ENCODE peak calls at places on chromosomes 16 and 17, in ten cellular contexts. T, J, V, N, P, D, S, G, O and Q are unnamed samples.

GRCh38 chr17:82120148-82120547 is 22.1 kb upstream of the FASN start:
- DNase-seq in J (no peak), V (no peak), T (peak), D (peak), S (peak), N (no peak), P (no peak), O (no peak), G (no peak), Q (no peak)

GRCh38 chr16:88747588-88748301 is 37.3 kb downstream of the PIEZO1 start:
- DNase-seq in O (no peak), P (peak), V (no peak), N (no peak), J (no peak), D (no peak), S (no peak), G (peak), T (no peak), Q (no peak)

GRCh38 chr16:75854117-75854516 is 127.8 kb upstream of the CPHXL start:
- DNase-seq in T (no peak), D (no peak), G (no peak), N (no peak), V (no peak), J (no peak), O (no peak), P (no peak), S (no peak), Q (no peak)

GRCh38 chr16:27703121-27703520 is 153.2 kb downstream of the KATNIP start:
- DNase-seq in T (no peak), J (no peak), S (no peak), D (no peak), P (no peak), O (no peak), N (no peak), G (no peak), V (no peak), Q (no peak)

GRCh38 chr17:51860934-51861561 is 297.5 kb downstream of the CA10 start:
- DNase-seq in O (no peak), D (no peak), G (no peak), V (no peak), J (peak), P (peak), T (peak), N (no peak), S (peak), Q (no peak)

GRCh38 chr17:72515291-72516065 is 394.7 kb downstream of the SOX9 start:
- DNase-seq in S (peak), J (no peak), P (peak), N (no peak), D (no peak), G (peak), O (no peak), V (no peak), T (peak), Q (peak)

GRCh38 chr16:49699718-49700117 is 156.2 kb downstream of the ZNF423 start:
- DNase-seq in J (no peak), S (no peak), N (no peak), O (no peak), V (no peak), P (no peak), G (no peak), T (no peak), D (no peak), Q (no peak)

GRCh38 chr17:43020789-43021738 is 1.1 kb downstream of the VAT1 start:
- DNase-seq in G (no peak), D (peak), P (peak), T (peak), S (peak), O (peak), V (peak), N (no peak), J (peak), Q (no peak)

GRCh38 chr17:70344356-70345060 is 175.2 kb downstream of the KCNJ2 start:
- DNase-seq in G (no peak), V (no peak), T (peak), N (no peak), O (no peak), D (peak), S (peak), P (no peak), J (no peak), Q (no peak)

GRCh38 chr16:69126221-69126620 is 6.2 kb downstream of the CHTF8 start:
- DNase-seq in N (no peak), D (no peak), P (no peak), V (no peak), O (no peak), G (no peak), S (no peak), T (no peak), J (no peak), Q (no peak)

GRCh38 chr16:68064791-68065365 is 20.3 kb upstream of the NFATC3 start:
- DNase-seq in V (peak), O (peak), D (peak), T (peak), N (no peak), J (peak), G (no peak), S (peak), P (peak), Q (no peak)

GRCh38 chr17:9241371-9241712 is 220.0 kb downstream of the NTN1 start:
- DNase-seq in T (peak), V (no peak), N (no peak), S (peak), O (no peak), G (no peak), J (peak), D (no peak), P (no peak), Q (no peak)

GRCh38 chr17:17696871-17697633 is 15.8 kb downstream of the RAI1 start:
- DNase-seq in D (no peak), P (no peak), V (no peak), S (no peak), N (no peak), G (no peak), O (no peak), J (peak), T (no peak), Q (no peak)

GRCh38 chr17:27630607-27631408 is at the start of gene LGALS9:
- DNase-seq in O (peak), G (peak), P (peak), V (no peak), N (no peak), J (peak), T (peak), D (no peak), S (peak), Q (peak)

GRCh38 chr17:50035930-50036329 is 20.0 kb upstream of the ITGA3 start:
- DNase-seq in V (no peak), T (no peak), N (no peak), P (no peak), D (no peak), J (no peak), G (no peak), S (no peak), O (no peak), Q (no peak)

GRCh38 chr16:12406840-12407690 is 396.6 kb downstream of the CPPED1 start:
- DNase-seq in G (peak), T (peak), D (peak), O (no peak), S (no peak), N (no peak), J (no peak), P (no peak), V (no peak), Q (no peak)

GRCh38 chr17:8125196-8125946 is 1.5 kb upstream of the HES7 start:
- DNase-seq in S (peak), V (peak), D (peak), J (peak), T (peak), N (no peak), P (peak), O (peak), G (peak), Q (peak)

GRCh38 chr16:15757630-15758251 is 99.1 kb downstream of the MYH11 start:
- DNase-seq in D (no peak), N (no peak), V (no peak), J (no peak), P (no peak), T (no peak), O (no peak), S (no peak), G (no peak), Q (no peak)

GRCh38 chr17:47218896-47219430 is 9.8 kb downstream of the MYL4 start:
- DNase-seq in T (no peak), V (no peak), J (no peak), S (no peak), D (no peak), N (no peak), G (no peak), P (no peak), O (no peak), Q (no peak)

GRCh38 chr16:1322407-1322806 is 11.0 kb upstream of the BAIAP3 start:
- DNase-seq in P (no peak), J (no peak), V (no peak), O (no peak), T (no peak), N (no peak), S (no peak), G (no peak), D (no peak), Q (no peak)
- H3K4me3 ChIP-seq in P (no peak), J (no peak), V (no peak), O (no peak), T (no peak), N (no peak), S (no peak), G (no peak), D (no peak), Q (no peak)

DNA sequence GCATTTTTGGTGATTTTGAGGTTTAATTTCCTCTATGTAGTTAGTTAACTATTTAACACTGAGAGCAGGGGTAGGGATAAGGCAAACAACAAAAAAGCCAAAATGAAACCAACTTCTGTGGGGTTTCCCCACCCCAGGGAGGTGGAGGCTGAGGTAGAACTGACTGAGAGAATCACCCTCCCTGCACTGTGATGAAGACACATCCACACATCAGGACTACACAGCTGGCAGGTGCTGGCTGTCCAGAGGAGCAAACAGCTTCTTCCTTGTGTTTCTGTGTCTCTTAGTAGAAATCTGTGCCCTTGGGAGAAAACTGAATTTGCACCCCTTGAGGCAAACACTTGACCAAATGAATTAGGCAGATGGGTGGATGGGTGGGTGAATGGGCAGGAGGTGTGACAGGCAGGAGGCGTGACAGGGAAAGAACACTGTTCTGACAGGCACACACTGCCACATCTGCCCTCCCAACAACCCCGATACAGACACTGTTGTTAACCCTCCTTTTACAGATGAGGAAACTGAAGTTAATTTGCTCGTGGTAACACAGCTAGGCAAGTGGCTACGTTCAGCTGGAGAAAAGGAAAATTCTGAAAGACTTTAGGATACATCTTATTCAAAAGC is 62.9 kb upstream of the AMZ2 start:
- DNase-seq in N (no peak), S (no peak), V (peak), T (no peak), J (no peak), O (peak), D (no peak), G (no peak), P (no peak), Q (no peak)
- H3K4me3 ChIP-seq in N (no peak), S (no peak), V (no peak), T (no peak), J (no peak), O (peak), D (no peak), G (no peak), P (no peak), Q (peak)

GRCh38 chr16:86306046-86306644 is 204.2 kb upstream of the FOXF1 start:
- DNase-seq in T (peak), G (no peak), J (no peak), D (peak), O (no peak), P (no peak), N (peak), V (no peak), S (no peak), Q (no peak)

GRCh38 chr16:86304868-86305267 is 205.5 kb upstream of the FOXF1 start:
- DNase-seq in D (no peak), O (no peak), P (no peak), S (no peak), N (no peak), G (no peak), J (no peak), V (no peak), T (no peak), Q (no peak)

GRCh38 chr16:86302710-86303109 is 207.6 kb upstream of the FOXF1 start:
- DNase-seq in D (no peak), G (no peak), O (no peak), T (no peak), P (no peak), J (no peak), N (no peak), V (no peak), S (no peak), Q (no peak)

GRCh38 chr16:86305440-86305839 is 204.9 kb upstream of the FOXF1 start:
- DNase-seq in G (no peak), V (no peak), J (no peak), O (no peak), S (no peak), D (no peak), T (no peak), N (no peak), P (no peak), Q (no peak)

GRCh38 chr16:86303787-86304685 is 206.3 kb upstream of the FOXF1 start:
- DNase-seq in P (no peak), V (no peak), G (no peak), O (no peak), J (peak), D (no peak), T (no peak), S (peak), N (no peak), Q (no peak)
- H3K4me3 ChIP-seq in P (no peak), V (no peak), G (no peak), O (no peak), J (no peak), D (no peak), T (no peak), S (no peak), N (peak), Q (no peak)

DNA sequence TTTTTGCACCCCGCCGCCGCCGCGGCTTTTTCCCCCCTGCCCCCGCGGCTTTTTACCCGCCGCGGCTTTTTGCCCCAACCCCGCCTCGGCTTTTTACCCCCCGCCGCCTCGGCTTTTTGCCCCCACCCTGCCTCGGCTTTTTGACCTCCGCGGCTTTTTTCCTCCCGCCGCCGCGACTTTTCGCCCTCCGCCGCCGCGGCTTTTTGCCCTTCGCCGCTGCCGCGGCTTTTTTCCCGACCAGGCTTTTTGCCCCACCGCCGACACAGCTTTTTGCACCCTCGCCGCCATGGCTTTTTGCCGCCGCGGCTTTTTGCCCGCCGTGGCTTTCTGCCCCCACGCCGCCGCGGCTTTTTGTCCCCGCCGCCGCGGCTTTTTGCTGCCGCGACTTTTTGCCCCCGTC is 137.0 kb upstream of the TP53TG3D start:
- DNase-seq in S (no peak), J (no peak), V (no peak), P (no peak), N (no peak), T (peak), D (peak), G (no peak), O (no peak), Q (no peak)
- H3K4me3 ChIP-seq in S (peak), J (no peak), V (peak), P (peak), N (peak), T (peak), D (peak), G (peak), O (no peak), Q (no peak)

GRCh38 chr17:3755335-3756030 is 31.8 kb downstream of the HASPIN start:
- DNase-seq in O (no peak), G (no peak), P (peak), T (no peak), J (no peak), N (no peak), D (no peak), S (no peak), V (no peak), Q (no peak)

GRCh38 chr17:3751836-3752235 is 28.1 kb downstream of the HASPIN start:
- DNase-seq in N (no peak), G (no peak), S (no peak), V (no peak), T (no peak), O (no peak), P (no peak), D (no peak), J (no peak), Q (no peak)

GRCh38 chr17:3750926-3751325 is 27.2 kb downstream of the HASPIN start:
- DNase-seq in J (no peak), S (no peak), N (no peak), D (no peak), T (no peak), O (peak), P (no peak), G (no peak), V (no peak), Q (no peak)

GRCh38 chr17:3754066-3754457 is 30.4 kb downstream of the HASPIN start:
- DNase-seq in V (no peak), N (no peak), P (no peak), S (no peak), J (no peak), G (no peak), T (no peak), O (no peak), D (no peak), Q (no peak)

DNA sequence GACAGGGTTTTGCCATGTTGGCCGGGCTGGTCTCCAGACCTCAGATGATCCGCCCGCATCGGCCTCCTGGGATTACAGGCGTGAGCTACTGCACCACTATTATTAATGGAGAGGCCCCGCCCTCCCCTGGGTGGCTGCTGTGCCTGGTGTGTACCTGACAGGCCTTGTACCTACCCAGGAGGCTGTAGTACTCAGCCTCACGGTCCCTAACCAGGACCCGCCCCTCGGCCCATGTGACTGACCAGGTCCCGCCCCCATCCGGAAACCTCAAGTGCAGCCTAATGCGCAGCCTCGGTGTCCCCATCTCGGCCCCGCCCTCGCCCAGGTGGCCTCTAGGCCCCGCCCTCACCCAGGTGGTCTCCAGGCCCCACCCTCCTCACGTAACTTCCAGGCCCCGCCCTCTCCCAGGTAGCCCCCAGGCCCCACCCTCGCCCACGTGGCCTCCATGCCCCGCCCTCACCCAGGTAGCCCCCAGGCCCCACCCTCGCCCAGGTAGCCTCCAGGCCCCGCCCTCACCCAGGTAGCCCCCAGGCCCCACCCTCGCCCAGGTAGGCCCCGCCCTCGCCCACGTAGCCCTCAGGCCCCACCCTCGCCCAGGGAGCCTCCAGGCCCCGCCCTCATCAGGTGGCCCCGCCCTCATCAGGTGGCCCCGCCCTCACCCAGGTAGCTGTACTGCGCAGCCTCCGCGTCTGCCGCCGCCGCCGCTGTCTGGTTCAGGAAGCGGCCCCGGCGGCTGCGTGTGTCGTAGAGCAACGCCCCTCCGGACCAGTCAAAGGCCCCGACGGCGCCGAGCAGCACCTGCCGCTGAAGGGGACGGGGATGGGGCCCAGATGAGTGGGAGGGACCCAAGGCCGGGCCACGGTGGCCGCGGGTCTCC is 31.0 kb downstream of the HASPIN start:
- DNase-seq in S (no peak), G (peak), O (peak), D (no peak), T (peak), N (no peak), J (peak), P (peak), V (peak), Q (no peak)
- H3K4me3 ChIP-seq in S (no peak), G (peak), O (peak), D (no peak), T (no peak), N (no peak), J (no peak), P (peak), V (no peak), Q (no peak)

GRCh38 chr17:40346768-40347154 is 17.8 kb downstream of the GJD3 start:
- DNase-seq in V (no peak), N (no peak), S (no peak), P (no peak), G (no peak), T (no peak), J (no peak), D (no peak), O (no peak), Q (no peak)

GRCh38 chr17:40346061-40346767 is 18.3 kb downstream of the GJD3 start:
- DNase-seq in T (no peak), V (no peak), P (no peak), N (no peak), J (no peak), D (no peak), G (no peak), S (no peak), O (no peak), Q (no peak)

GRCh38 chr17:40348136-40348504 is 16.4 kb downstream of the GJD3 start:
- DNase-seq in P (no peak), O (no peak), D (no peak), S (no peak), T (no peak), N (no peak), V (no peak), J (no peak), G (no peak), Q (no peak)

GRCh38 chr17:40348562-40349476 is 15.7 kb downstream of the GJD3 start:
- DNase-seq in S (no peak), O (no peak), G (no peak), D (no peak), T (peak), P (peak), J (peak), N (no peak), V (no peak), Q (no peak)

DNA sequence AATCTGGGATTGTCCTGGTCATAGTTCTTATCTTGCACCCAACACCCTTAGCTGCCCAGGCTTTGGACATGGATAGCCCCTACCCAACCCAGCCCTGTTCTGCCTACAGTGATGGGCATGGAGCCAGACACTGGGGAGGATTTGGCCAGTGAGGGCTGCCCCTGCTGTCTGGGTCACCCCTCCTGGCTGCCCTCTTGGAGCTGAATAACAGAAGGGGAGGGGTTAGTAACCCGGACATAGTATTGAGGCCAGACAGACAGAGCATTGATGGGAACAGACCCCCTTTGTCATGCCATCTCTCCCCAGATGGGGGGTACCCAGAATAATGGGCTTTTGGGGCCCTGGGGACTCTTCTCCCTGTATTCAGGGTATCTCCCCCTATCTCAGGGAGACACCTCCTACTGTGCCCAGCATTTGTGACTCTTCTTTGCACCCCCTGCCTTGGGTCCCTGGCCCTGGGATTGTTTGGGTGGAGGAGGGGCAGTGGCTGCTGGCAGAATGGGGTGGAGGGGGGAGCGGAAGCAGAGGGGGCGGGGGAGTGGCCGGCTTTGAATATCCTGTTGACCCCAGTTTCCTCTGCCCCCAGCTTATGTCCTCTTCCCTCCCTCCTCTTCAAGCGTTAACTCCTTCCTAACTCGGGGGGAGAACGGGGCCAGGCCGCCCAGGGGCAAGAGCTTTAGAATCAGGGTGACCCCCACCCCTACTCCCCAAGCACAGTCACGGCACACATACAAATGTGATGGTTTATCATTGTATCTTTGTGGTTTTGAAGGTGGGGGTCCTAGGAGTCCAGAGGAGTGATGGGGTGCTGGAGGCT is 17.0 kb downstream of the GJD3 start:
- DNase-seq in S (no peak), G (no peak), T (no peak), J (no peak), O (no peak), P (no peak), N (no peak), V (no peak), D (no peak), Q (no peak)
- H3K4me3 ChIP-seq in S (no peak), G (no peak), T (no peak), J (no peak), O (no peak), P (no peak), N (no peak), V (no peak), D (no peak), Q (no peak)

GRCh38 chr17:78723001-78723796 is 58.9 kb downstream of the CYTH1 start:
- DNase-seq in J (peak), P (no peak), T (peak), D (no peak), G (no peak), V (no peak), O (no peak), S (peak), N (no peak), Q (no peak)
- H3K4me3 ChIP-seq in J (no peak), P (no peak), T (peak), D (no peak), G (peak), V (no peak), O (no peak), S (no peak), N (peak), Q (peak)